ENCODE peak calls at places on chromosome 16, in eight cellular contexts. L is adrenal gland; Q is right atrium auricular region; I is thoracic aorta; B is stomach; N is body of pancreas; H is lung; Y is naive thymus-derived CD4-positive, alpha-beta T cell. X is an unnamed sample.
A peak's percentile ranks its signal among the peaks of the same experiment; 100 is the strongest.

GRCh38 chr16:63581560-63581959 is 1540.3 kb downstream of the CDH11 start:
- DNase-seq in L (no peak), Q (no peak), B (no peak), N (no peak), H (no peak), Y (no peak), I (no peak), X (no peak)

GRCh38 chr16:83404261-83404660 is 403.5 kb upstream of the HSBP1 start:
- DNase-seq in L (no peak), H (no peak), Q (no peak), Y (no peak), B (no peak), I (no peak), N (no peak), X (no peak)

GRCh38 chr16:12896562-12896961 is 4.8 kb upstream of the SHISA9 start:
- DNase-seq in N (peak; percentile 19), B (no peak), I (no peak), H (no peak), Y (no peak), L (no peak), Q (no peak), X (no peak)

GRCh38 chr16:74501484-74502479 is 80.5 kb upstream of the CLEC18B start:
- DNase-seq in H (no peak), Q (no peak), Y (no peak), L (no peak), B (no peak), I (no peak), N (no peak), X (no peak)

GRCh38 chr16:59988591-59988990 is 1254.5 kb upstream of the GOT2 start:
- DNase-seq in B (no peak), N (no peak), Y (no peak), H (no peak), I (no peak), L (no peak), Q (no peak), X (no peak)

GRCh38 chr16:77435240-77435819 is 496 bp upstream of the ADAMTS18 start:
- DNase-seq in H (no peak), Q (no peak), L (no peak), Y (no peak), B (no peak), N (no peak), I (no peak), X (no peak)

GRCh38 chr16:19972111-19972510 is 87.5 kb upstream of the GPRC5B start:
- DNase-seq in H (no peak), N (no peak), B (no peak), L (no peak), Q (no peak), Y (no peak), I (no peak), X (no peak)

GRCh38 chr16:66357523-66357928 is 9.0 kb upstream of the CDH5 start:
- DNase-seq in L (peak; percentile 58), Y (no peak), I (no peak), N (peak; percentile 52), H (peak; percentile 56), B (peak; percentile 43), Q (peak; percentile 73), X (no peak)

GRCh38 chr16:89241187-89242003 is 23.9 kb downstream of the ZNF778 start:
- DNase-seq in H (peak; percentile 66), Y (peak; percentile 94), L (peak; percentile 77), N (peak; percentile 69), B (peak; percentile 65), I (peak; percentile 23), Q (peak; percentile 82), X (peak; percentile 80)

GRCh38 chr16:88844412-88845118 is 12.2 kb downstream of the GALNS start:
- DNase-seq in H (no peak), I (no peak), N (no peak), Y (no peak), B (no peak), Q (no peak), L (no peak), X (no peak)

GRCh38 chr16:27966756-27967155 is 96.8 kb downstream of the GSG1L start:
- DNase-seq in Q (no peak), Y (no peak), L (no peak), N (no peak), B (no peak), I (no peak), H (no peak), X (no peak)

GRCh38 chr16:86091976-86092375 is 193.0 kb downstream of the IRF8 start:
- DNase-seq in Q (no peak), B (no peak), I (no peak), L (peak; percentile 1), N (no peak), H (no peak), Y (no peak), X (no peak)

GRCh38 chr16:2471016-2471652 is at the start of gene NTN3:
- DNase-seq in H (no peak), N (no peak), B (no peak), L (no peak), I (no peak), Y (no peak), Q (no peak), X (no peak)

GRCh38 chr16:71847096-71847495 is 1.3 kb downstream of the ATXN1L start:
- DNase-seq in N (no peak), B (no peak), L (no peak), Y (no peak), H (no peak), I (no peak), Q (no peak), X (no peak)

GRCh38 chr16:2145843-2146242 is 2.6 kb upstream of the RAB26 start:
- DNase-seq in B (no peak), Y (no peak), I (no peak), N (no peak), Q (no peak), H (no peak), L (no peak), X (no peak)

GRCh38 chr16:89037261-89038152 is 56.1 kb upstream of the ACSF3 start:
- DNase-seq in Y (peak; percentile 37), B (no peak), N (no peak), L (no peak), H (no peak), Q (no peak), I (no peak), X (no peak)

GRCh38 chr16:89246903-89247733 is 29.6 kb downstream of the ZNF778 start:
- DNase-seq in I (peak; percentile 42), H (peak; percentile 91), Q (peak; percentile 84), L (peak; percentile 86), N (peak; percentile 95), B (peak; percentile 94), Y (peak; percentile 88), X (peak; percentile 94)

GRCh38 chr16:72996291-72997062 is 51.5 kb downstream of the ZFHX3 start:
- DNase-seq in B (peak; percentile 75), H (no peak), N (peak; percentile 59), L (no peak), Y (no peak), I (no peak), Q (no peak), X (no peak)
- H3K4me1 ChIP-seq in B (peaks cover 49% of the 10 kb centered on the region), H (no peaks in the 10 kb centered on the region), N (peaks cover 79% of the 10 kb centered on the region), L (peaks cover 19% of the 10 kb centered on the region), Y (no peaks in the 10 kb centered on the region), I (peaks cover 25% of the 10 kb centered on the region), Q (peaks cover 33% of the 10 kb centered on the region), X (no peaks in the 10 kb centered on the region)

GRCh38 chr16:87489434-87490045 is 3.3 kb downstream of the ZCCHC14 start:
- DNase-seq in B (no peak), H (no peak), Y (no peak), I (no peak), L (peak; percentile 25), N (no peak), Q (no peak), X (no peak)

GRCh38 chr16:87492721-87493554 is at the start of gene ZCCHC14:
- DNase-seq in H (peak; percentile 99), B (peak; percentile 99), L (peak; percentile 99), I (peak; percentile 96), N (peak; percentile 100), Y (peak; percentile 99), Q (peak; percentile 99), X (peak; percentile 98)

GRCh38 chr16:87487361-87487924 is 5.4 kb downstream of the ZCCHC14 start:
- DNase-seq in I (no peak), H (peak; percentile 57), B (peak; percentile 79), Y (no peak), L (peak; percentile 46), N (peak; percentile 82), Q (peak; percentile 84), X (peak; percentile 21)

GRCh38 chr16:87492241-87492635 is 586 bp downstream of the ZCCHC14 start:
- DNase-seq in Q (no peak), Y (no peak), N (no peak), I (no peak), B (no peak), H (no peak), L (no peak), X (no peak)

GRCh38 chr16:87490091-87490798 is 2.6 kb downstream of the ZCCHC14 start:
- DNase-seq in L (no peak), B (no peak), I (no peak), Q (no peak), N (no peak), Y (peak; percentile 83), H (no peak), X (no peak)
- H3K4me1 ChIP-seq in L (peaks cover 61% of the 10 kb centered on the region), B (peaks cover 62% of the 10 kb centered on the region), I (peaks cover 54% of the 10 kb centered on the region), Q (peaks cover 71% of the 10 kb centered on the region), N (peaks cover 69% of the 10 kb centered on the region), Y (peaks cover 24% of the 10 kb centered on the region), H (peaks cover 5% of the 10 kb centered on the region), X (peaks cover 21% of the 10 kb centered on the region)

DNA sequence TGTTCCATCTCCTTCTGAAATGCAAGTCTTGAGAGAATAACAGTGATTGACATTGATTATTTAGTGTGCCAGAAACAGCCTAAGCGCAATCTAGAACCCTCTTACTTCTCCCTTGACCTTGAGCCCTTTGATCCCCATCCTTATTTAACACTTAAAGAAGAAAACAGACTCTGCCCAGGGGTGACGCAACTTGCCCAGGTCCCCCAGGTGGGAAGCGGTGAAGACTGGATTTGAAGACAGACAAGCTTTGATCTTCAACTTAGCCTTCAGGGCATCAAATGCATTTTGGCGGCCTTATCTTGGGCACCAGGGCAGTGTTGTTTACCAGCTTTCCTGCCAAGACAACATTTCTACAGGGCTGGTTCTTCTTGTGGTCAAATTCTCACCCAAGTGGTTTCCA is 8.9 kb upstream of the CIITA start:
- DNase-seq in H (no peak), B (no peak), I (no peak), Q (no peak), Y (no peak), L (no peak), N (no peak), X (no peak)
- H3K4me1 ChIP-seq in H (no peaks in the 10 kb centered on the region), B (peaks cover 42% of the 10 kb centered on the region), I (no peaks in the 10 kb centered on the region), Q (peaks cover 32% of the 10 kb centered on the region), Y (peaks cover 21% of the 10 kb centered on the region), L (peaks cover 20% of the 10 kb centered on the region), N (peaks cover 38% of the 10 kb centered on the region), X (peaks cover 6% of the 10 kb centered on the region)

GRCh38 chr16:24977673-24978065 is 37.5 kb downstream of the ARHGAP17 start:
- DNase-seq in L (no peak), B (no peak), N (no peak), H (no peak), I (no peak), Q (no peak), Y (no peak), X (no peak)

GRCh38 chr16:24975428-24975889 is 39.7 kb downstream of the ARHGAP17 start:
- DNase-seq in L (peak; percentile 37), Y (no peak), N (no peak), I (no peak), B (no peak), H (no peak), Q (no peak), X (no peak)

GRCh38 chr16:24976061-24976779 is 38.9 kb downstream of the ARHGAP17 start:
- DNase-seq in H (no peak), I (no peak), Q (no peak), N (no peak), Y (no peak), B (no peak), L (no peak), X (no peak)

GRCh38 chr16:24978370-24978914 is 36.7 kb downstream of the ARHGAP17 start:
- DNase-seq in I (no peak), L (no peak), Q (no peak), B (no peak), H (no peak), Y (no peak), N (no peak), X (no peak)

GRCh38 chr16:24976971-24977672 is 38.0 kb downstream of the ARHGAP17 start:
- DNase-seq in Q (no peak), I (no peak), B (no peak), N (no peak), Y (no peak), H (no peak), L (no peak), X (no peak)
- H3K4me1 ChIP-seq in Q (peaks cover 52% of the 10 kb centered on the region), I (peaks cover 25% of the 10 kb centered on the region), B (peaks cover 26% of the 10 kb centered on the region), N (no peaks in the 10 kb centered on the region), Y (peaks cover 12% of the 10 kb centered on the region), H (peaks cover 25% of the 10 kb centered on the region), L (peaks cover 49% of the 10 kb centered on the region), X (peaks cover 3% of the 10 kb centered on the region)

X was measured in effector memory CD4-positive, alpha-beta T cell.